ENCODE peak calls at places on chromosomes 11 and 22, in five cellular contexts. A, I, X, G and W are unnamed samples.

GRCh38 chr11:15971215-15971546 is 385.2 kb downstream of the SOX6 start:
- DNase-seq in A (no peak), X (no peak), I (no peak), G (no peak), W (no peak)

GRCh38 chr11:43983221-43983795 is 40.9 kb downstream of the C11orf96 start:
- DNase-seq in X (no peak), G (no peak), A (no peak), I (peak; percentile 32), W (no peak)

GRCh38 chr11:99316761-99317475 is 296.2 kb downstream of the CNTN5 start:
- DNase-seq in X (no peak), G (no peak), A (peak; percentile 20), I (no peak), W (no peak)

GRCh38 chr11:96390403-96390830 is 604 bp downstream of the JRKL start:
- DNase-seq in X (no peak), I (no peak), G (no peak), A (peak; percentile 77), W (no peak)

GRCh38 chr11:82790723-82791487 is 57.2 kb upstream of the FAM181B start:
- DNase-seq in G (no peak), I (no peak), X (no peak), A (peak; percentile 5), W (peak; percentile 21)

GRCh38 chr11:78231962-78232459 is 43.3 kb downstream of the USP35 start:
- DNase-seq in A (peak; percentile 65), X (no peak), G (no peak), I (peak; percentile 76), W (peak; percentile 19)

GRCh38 chr11:12890476-12890875 is 118.6 kb upstream of the RASSF10 start:
- DNase-seq in I (no peak), G (no peak), X (no peak), A (peak; percentile 55), W (no peak)

GRCh38 chr11:47177229-47177845 is 658 bp upstream of the ARFGAP2 start:
- DNase-seq in A (peak; percentile 85), X (peak; percentile 96), G (peak; percentile 89), I (peak; percentile 82), W (peak; percentile 81)

GRCh38 chr11:64629796-64630562 is 39.0 kb downstream of the SLC22A12 start:
- DNase-seq in A (no peak), X (no peak), I (no peak), G (no peak), W (no peak)

GRCh38 chr11:15745266-15745665 is 611.1 kb downstream of the SOX6 start:
- DNase-seq in A (no peak), X (no peak), G (no peak), I (no peak), W (no peak)

GRCh38 chr22:29457730-29458129 is 19.3 kb downstream of the RFPL1 start:
- DNase-seq in A (peak; percentile 43), I (peak; percentile 10), G (peak; percentile 70), X (peak; percentile 69), W (peak; percentile 47)

GRCh38 chr11:90204832-90205646 is 17.8 kb downstream of the CHORDC1 start:
- DNase-seq in A (peak; percentile 76), X (peak; percentile 77), G (peak; percentile 63), I (peak; percentile 47), W (peak; percentile 57)